ENCODE peak calls at places on chromosome X, in ten cellular contexts. One of them, this sample, is unnamed.

GRCh38 chrX:47577424-47577823 is 4.8 kb upstream of the TIMP1 start:
- DNase-seq in fibroblast of the aortic adventitia: no peak
- DNase-seq in mucosa of descending colon: no peak
- DNase-seq in nephron progenitor cell: no peak
- DNase-seq in cardiac fibroblast: no peak
- DNase-seq in lung: peak
- DNase-seq in H9: no peak
- DNase-seq in IMR-90: no peak
- DNase-seq in endodermal cell: no peak
- DNase-seq in Calu3: no peak
- DNase-seq in this sample: no peak

GRCh38 chrX:43573441-43574015 is 82.6 kb upstream of the MAOA start:
- DNase-seq in fibroblast of the aortic adventitia: no peak
- DNase-seq in nephron progenitor cell: no peak
- DNase-seq in cardiac fibroblast: no peak
- DNase-seq in mucosa of descending colon: no peak
- DNase-seq in Calu3: no peak
- DNase-seq in H9: no peak
- DNase-seq in endodermal cell: no peak
- DNase-seq in lung: no peak
- DNase-seq in IMR-90: no peak
- DNase-seq in this sample: no peak

GRCh38 chrX:130179579-130180215 is 7.9 kb downstream of the RAB33A start:
- DNase-seq in nephron progenitor cell: no peak
- DNase-seq in lung: peak
- DNase-seq in fibroblast of the aortic adventitia: peak
- DNase-seq in endodermal cell: no peak
- DNase-seq in IMR-90: peak
- DNase-seq in cardiac fibroblast: no peak
- DNase-seq in H9: no peak
- DNase-seq in Calu3: no peak
- DNase-seq in mucosa of descending colon: no peak
- DNase-seq in this sample: no peak

GRCh38 chrX:9829308-9830267 is 43.4 kb downstream of the SHROOM2 start:
- DNase-seq in endodermal cell: no peak
- DNase-seq in nephron progenitor cell: no peak
- DNase-seq in IMR-90: peak
- DNase-seq in lung: no peak
- DNase-seq in Calu3: peak
- DNase-seq in mucosa of descending colon: no peak
- DNase-seq in H9: no peak
- DNase-seq in fibroblast of the aortic adventitia: no peak
- DNase-seq in cardiac fibroblast: peak
- DNase-seq in this sample: no peak

GRCh38 chrX:65601530-65602281 is 65.7 kb upstream of the MSN start:
- DNase-seq in lung: peak
- DNase-seq in endodermal cell: no peak
- DNase-seq in nephron progenitor cell: no peak
- DNase-seq in cardiac fibroblast: peak
- DNase-seq in H9: no peak
- DNase-seq in Calu3: peak
- DNase-seq in IMR-90: peak
- DNase-seq in fibroblast of the aortic adventitia: peak
- DNase-seq in mucosa of descending colon: peak
- DNase-seq in this sample: no peak

GRCh38 chrX:45806410-45807121 is 605.9 kb upstream of the DIPK2B start:
- DNase-seq in lung: no peak
- DNase-seq in Calu3: no peak
- DNase-seq in mucosa of descending colon: no peak
- DNase-seq in IMR-90: peak
- DNase-seq in endodermal cell: no peak
- DNase-seq in cardiac fibroblast: peak
- DNase-seq in fibroblast of the aortic adventitia: peak
- DNase-seq in nephron progenitor cell: no peak
- DNase-seq in H9: no peak
- DNase-seq in this sample: no peak

GRCh38 chrX:11555759-11556158 is 110.0 kb downstream of the ARHGAP6 start:
- DNase-seq in H9: no peak
- DNase-seq in fibroblast of the aortic adventitia: peak
- DNase-seq in Calu3: no peak
- DNase-seq in nephron progenitor cell: no peak
- DNase-seq in cardiac fibroblast: peak
- DNase-seq in IMR-90: no peak
- DNase-seq in endodermal cell: no peak
- DNase-seq in lung: no peak
- DNase-seq in mucosa of descending colon: no peak
- DNase-seq in this sample: no peak

GRCh38 chrX:153648358-153649177 is 1.6 kb downstream of the DUSP9 start:
- DNase-seq in endodermal cell: peak
- DNase-seq in Calu3: no peak
- DNase-seq in fibroblast of the aortic adventitia: no peak
- DNase-seq in lung: no peak
- DNase-seq in H9: peak
- DNase-seq in IMR-90: no peak
- DNase-seq in cardiac fibroblast: no peak
- DNase-seq in nephron progenitor cell: no peak
- DNase-seq in mucosa of descending colon: no peak
- DNase-seq in this sample: no peak

GRCh38 chrX:95156566-95156965 is 1482.6 kb downstream of the FAM133A start:
- DNase-seq in fibroblast of the aortic adventitia: no peak
- DNase-seq in cardiac fibroblast: no peak
- DNase-seq in nephron progenitor cell: no peak
- DNase-seq in IMR-90: no peak
- DNase-seq in Calu3: no peak
- DNase-seq in lung: no peak
- DNase-seq in H9: peak
- DNase-seq in endodermal cell: no peak
- DNase-seq in mucosa of descending colon: no peak
- DNase-seq in this sample: no peak

GRCh38 chrX:46994096-46994495 is 81.9 kb downstream of the JADE3 start:
- DNase-seq in endodermal cell: no peak
- DNase-seq in mucosa of descending colon: no peak
- DNase-seq in H9: no peak
- DNase-seq in lung: no peak
- DNase-seq in Calu3: no peak
- DNase-seq in cardiac fibroblast: peak
- DNase-seq in nephron progenitor cell: no peak
- DNase-seq in fibroblast of the aortic adventitia: peak
- DNase-seq in IMR-90: peak
- DNase-seq in this sample: no peak

GRCh38 chrX:153474718-153475117 is 4.3 kb upstream of the HAUS7 start:
- DNase-seq in Calu3: peak
- DNase-seq in endodermal cell: peak
- DNase-seq in cardiac fibroblast: peak
- DNase-seq in mucosa of descending colon: peak
- DNase-seq in IMR-90: peak
- DNase-seq in lung: peak
- DNase-seq in fibroblast of the aortic adventitia: peak
- DNase-seq in nephron progenitor cell: peak
- DNase-seq in H9: no peak
- DNase-seq in this sample: no peak

GRCh38 chrX:119003462-119003861 is 29.0 kb downstream of the LONRF3 start:
- DNase-seq in endodermal cell: no peak
- DNase-seq in IMR-90: no peak
- DNase-seq in lung: no peak
- DNase-seq in Calu3: no peak
- DNase-seq in cardiac fibroblast: no peak
- DNase-seq in mucosa of descending colon: no peak
- DNase-seq in fibroblast of the aortic adventitia: no peak
- DNase-seq in nephron progenitor cell: no peak
- DNase-seq in H9: no peak
- DNase-seq in this sample: no peak

GRCh38 chrX:13845721-13846378 is 29.0 kb upstream of the GPM6B start:
- DNase-seq in fibroblast of the aortic adventitia: no peak
- DNase-seq in mucosa of descending colon: no peak
- DNase-seq in lung: no peak
- DNase-seq in nephron progenitor cell: no peak
- DNase-seq in H9: no peak
- DNase-seq in cardiac fibroblast: peak
- DNase-seq in Calu3: no peak
- DNase-seq in IMR-90: no peak
- DNase-seq in endodermal cell: no peak
- DNase-seq in this sample: no peak

GRCh38 chrX:49922291-49923241 is at the start of gene CLCN5:
- DNase-seq in fibroblast of the aortic adventitia: peak
- DNase-seq in nephron progenitor cell: peak
- DNase-seq in IMR-90: peak
- DNase-seq in H9: peak
- DNase-seq in Calu3: peak
- DNase-seq in cardiac fibroblast: peak
- DNase-seq in mucosa of descending colon: peak
- DNase-seq in endodermal cell: peak
- DNase-seq in lung: peak
- DNase-seq in this sample: peak

GRCh38 chrX:49915352-49916222 is 6.8 kb upstream of the CLCN5 start:
- DNase-seq in H9: no peak
- DNase-seq in fibroblast of the aortic adventitia: peak
- DNase-seq in nephron progenitor cell: peak
- DNase-seq in cardiac fibroblast: peak
- DNase-seq in endodermal cell: peak
- DNase-seq in lung: peak
- DNase-seq in mucosa of descending colon: no peak
- DNase-seq in IMR-90: peak
- DNase-seq in Calu3: peak
- DNase-seq in this sample: peak

GRCh38 chrX:49921109-49921508 is 1.3 kb upstream of the CLCN5 start:
- DNase-seq in cardiac fibroblast: no peak
- DNase-seq in fibroblast of the aortic adventitia: no peak
- DNase-seq in IMR-90: no peak
- DNase-seq in lung: no peak
- DNase-seq in mucosa of descending colon: no peak
- DNase-seq in Calu3: no peak
- DNase-seq in H9: no peak
- DNase-seq in nephron progenitor cell: no peak
- DNase-seq in endodermal cell: no peak
- DNase-seq in this sample: no peak

GRCh38 chrX:49919617-49920016 is 2.8 kb upstream of the CLCN5 start:
- DNase-seq in endodermal cell: peak
- DNase-seq in H9: peak
- DNase-seq in mucosa of descending colon: no peak
- DNase-seq in fibroblast of the aortic adventitia: peak
- DNase-seq in IMR-90: peak
- DNase-seq in cardiac fibroblast: peak
- DNase-seq in nephron progenitor cell: peak
- DNase-seq in Calu3: peak
- DNase-seq in lung: peak
- DNase-seq in this sample: peak
- TF ChIP-seq CTCF in endodermal cell: peak
- TF ChIP-seq CTCF in H9: peak
- TF ChIP-seq CTCF in mucosa of descending colon: peak
- TF ChIP-seq CTCF in fibroblast of the aortic adventitia: peak
- TF ChIP-seq CTCF in IMR-90: peak
- TF ChIP-seq CTCF in cardiac fibroblast: peak
- TF ChIP-seq CTCF in nephron progenitor cell: peak
- TF ChIP-seq CTCF in Calu3: peak
- TF ChIP-seq CTCF in lung: peak
- TF ChIP-seq CTCF in this sample: peak

DNA sequence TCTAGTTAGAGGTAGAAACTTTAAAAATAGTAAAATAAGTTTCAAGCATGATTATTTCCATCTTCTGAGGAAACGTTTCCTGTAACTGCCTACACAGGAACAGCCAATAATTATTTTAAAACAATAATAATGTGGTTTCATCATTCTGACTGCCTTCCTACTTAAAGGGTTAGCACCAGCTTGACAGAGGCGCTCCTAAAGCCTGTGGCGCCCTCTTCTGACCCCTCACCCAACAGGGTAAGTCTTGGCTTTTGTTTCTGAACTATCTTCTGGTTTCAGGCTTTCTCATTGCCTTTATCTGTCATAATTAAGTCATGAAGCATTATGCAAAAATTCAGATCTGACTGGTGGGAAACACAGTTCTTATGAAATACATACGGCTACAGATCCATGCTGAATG is 96.7 kb downstream of the ITM2A start:
- DNase-seq in fibroblast of the aortic adventitia: no peak
- DNase-seq in nephron progenitor cell: peak
- DNase-seq in lung: no peak
- DNase-seq in endodermal cell: peak
- DNase-seq in mucosa of descending colon: peak
- DNase-seq in IMR-90: no peak
- DNase-seq in H9: peak
- DNase-seq in cardiac fibroblast: no peak
- DNase-seq in Calu3: peak
- DNase-seq in this sample: no peak
- TF ChIP-seq CTCF in fibroblast of the aortic adventitia: no peak
- TF ChIP-seq CTCF in nephron progenitor cell: peak
- TF ChIP-seq CTCF in lung: peak
- TF ChIP-seq CTCF in endodermal cell: peak
- TF ChIP-seq CTCF in mucosa of descending colon: no peak
- TF ChIP-seq CTCF in IMR-90: no peak
- TF ChIP-seq CTCF in H9: peak
- TF ChIP-seq CTCF in cardiac fibroblast: no peak
- TF ChIP-seq CTCF in Calu3: no peak
- TF ChIP-seq CTCF in this sample: peak

DNA sequence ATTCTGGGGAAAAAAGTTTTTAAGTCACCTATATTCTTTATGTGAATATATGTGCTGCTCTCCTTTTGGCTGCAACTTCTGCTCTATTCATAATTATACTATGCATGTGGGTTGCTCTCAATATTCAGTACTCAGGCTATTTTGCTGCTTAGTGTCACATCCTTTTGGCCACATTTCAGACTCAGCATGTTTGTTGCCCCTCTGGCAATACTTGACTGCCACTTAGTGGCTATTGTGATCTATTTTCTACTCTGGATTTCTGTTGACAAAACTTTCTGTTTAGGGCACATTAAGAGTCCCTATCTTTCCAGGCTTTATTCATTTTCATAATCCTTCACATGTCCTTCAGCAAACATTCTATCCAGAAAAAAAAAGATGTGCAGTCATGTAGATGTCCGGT is 15.8 kb upstream of the CT45A1 start:
- DNase-seq in cardiac fibroblast: no peak
- DNase-seq in Calu3: no peak
- DNase-seq in endodermal cell: no peak
- DNase-seq in mucosa of descending colon: no peak
- DNase-seq in IMR-90: no peak
- DNase-seq in H9: no peak
- DNase-seq in nephron progenitor cell: no peak
- DNase-seq in fibroblast of the aortic adventitia: no peak
- DNase-seq in lung: no peak
- DNase-seq in this sample: no peak
- TF ChIP-seq CTCF in cardiac fibroblast: no peak
- TF ChIP-seq CTCF in Calu3: no peak
- TF ChIP-seq CTCF in endodermal cell: peak
- TF ChIP-seq CTCF in mucosa of descending colon: no peak
- TF ChIP-seq CTCF in IMR-90: peak
- TF ChIP-seq CTCF in H9: no peak
- TF ChIP-seq CTCF in nephron progenitor cell: no peak
- TF ChIP-seq CTCF in fibroblast of the aortic adventitia: no peak
- TF ChIP-seq CTCF in lung: no peak
- TF ChIP-seq CTCF in this sample: no peak

DNA sequence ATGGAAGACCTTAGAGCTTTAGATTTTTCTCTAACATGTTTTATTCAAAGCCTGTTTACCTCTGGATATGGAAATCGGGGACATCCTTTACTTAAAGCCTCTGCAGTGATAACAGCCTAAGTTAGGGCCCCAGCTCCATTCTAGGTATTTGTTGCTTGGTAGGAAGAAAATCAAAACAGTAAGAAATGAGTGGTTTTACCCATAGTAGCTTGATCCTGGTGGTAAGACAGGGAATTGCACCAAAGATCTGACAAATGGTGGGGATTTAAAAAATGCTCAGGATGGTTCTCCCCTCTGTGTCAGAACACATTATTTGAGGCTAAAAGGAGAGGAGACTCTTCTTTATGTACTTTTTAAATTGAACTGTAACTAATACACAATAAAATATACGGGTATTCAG is 52.4 kb downstream of the AFF2 start:
- DNase-seq in lung: no peak
- DNase-seq in IMR-90: no peak
- DNase-seq in fibroblast of the aortic adventitia: no peak
- DNase-seq in endodermal cell: no peak
- DNase-seq in mucosa of descending colon: no peak
- DNase-seq in cardiac fibroblast: no peak
- DNase-seq in H9: no peak
- DNase-seq in Calu3: no peak
- DNase-seq in nephron progenitor cell: no peak
- DNase-seq in this sample: no peak
- TF ChIP-seq CTCF in lung: no peak
- TF ChIP-seq CTCF in IMR-90: peak
- TF ChIP-seq CTCF in fibroblast of the aortic adventitia: peak
- TF ChIP-seq CTCF in endodermal cell: peak
- TF ChIP-seq CTCF in mucosa of descending colon: no peak
- TF ChIP-seq CTCF in cardiac fibroblast: peak
- TF ChIP-seq CTCF in H9: peak
- TF ChIP-seq CTCF in Calu3: peak
- TF ChIP-seq CTCF in nephron progenitor cell: peak
- TF ChIP-seq CTCF in this sample: peak